ENCODE peak calls at places on chromosomes 5 and 9, in ten cellular contexts. One of them, this sample, is unnamed.

GRCh38 chr5:125411163-125412050 is 665.0 kb upstream of the ZNF608 start:
- DNase-seq in fibroblast of gingiva: peak; percentile 53
- DNase-seq in germinal center: no peak
- DNase-seq in endothelial cell: no peak
- DNase-seq in head of caudate nucleus: peak; percentile 29
- DNase-seq in NCI-H2029 treated with DMSO at 0.1 percent for 48 hours: no peak
- DNase-seq in iris pigment epithelial cell: peak; percentile 68
- DNase-seq in T-helper 9 cell: no peak
- DNase-seq in BE2C: peak; percentile 79
- DNase-seq in stimulated activated CD4-positive, alpha-beta T cell treated with anti-CD3 and anti-CD28 coated beads, Interleukin-2, amount 100 ng/mL, for 48 hours: no peak
- DNase-seq in this sample: no peak

GRCh38 chr5:123450641-123451421 is 27.6 kb upstream of the CEP120 start:
- DNase-seq in fibroblast of gingiva: no peak
- DNase-seq in germinal center: no peak
- DNase-seq in endothelial cell: no peak
- DNase-seq in head of caudate nucleus: no peak
- DNase-seq in NCI-H2029 treated with DMSO at 0.1 percent for 48 hours: peak; percentile 34
- DNase-seq in iris pigment epithelial cell: peak; percentile 30
- DNase-seq in T-helper 9 cell: no peak
- DNase-seq in BE2C: peak; percentile 55
- DNase-seq in stimulated activated CD4-positive, alpha-beta T cell treated with anti-CD3 and anti-CD28 coated beads, Interleukin-2, amount 100 ng/mL, for 48 hours: no peak
- DNase-seq in this sample: peak; percentile 72

GRCh38 chr5:23840083-23840482 is 332.7 kb downstream of the PRDM9 start:
- DNase-seq in fibroblast of gingiva: no peak
- DNase-seq in germinal center: no peak
- DNase-seq in endothelial cell: no peak
- DNase-seq in head of caudate nucleus: no peak
- DNase-seq in NCI-H2029 treated with DMSO at 0.1 percent for 48 hours: no peak
- DNase-seq in iris pigment epithelial cell: no peak
- DNase-seq in T-helper 9 cell: no peak
- DNase-seq in BE2C: no peak
- DNase-seq in stimulated activated CD4-positive, alpha-beta T cell treated with anti-CD3 and anti-CD28 coated beads, Interleukin-2, amount 100 ng/mL, for 48 hours: no peak
- DNase-seq in this sample: no peak

GRCh38 chr5:58127132-58127485 is 332.8 kb downstream of the PLK2 start:
- DNase-seq in fibroblast of gingiva: no peak
- DNase-seq in germinal center: no peak
- DNase-seq in endothelial cell: no peak
- DNase-seq in head of caudate nucleus: no peak
- DNase-seq in NCI-H2029 treated with DMSO at 0.1 percent for 48 hours: no peak
- DNase-seq in iris pigment epithelial cell: no peak
- DNase-seq in T-helper 9 cell: no peak
- DNase-seq in BE2C: no peak
- DNase-seq in stimulated activated CD4-positive, alpha-beta T cell treated with anti-CD3 and anti-CD28 coated beads, Interleukin-2, amount 100 ng/mL, for 48 hours: no peak
- DNase-seq in this sample: no peak

GRCh38 chr5:181108578-181109165 is 22.3 kb downstream of the OR2V1 start:
- DNase-seq in fibroblast of gingiva: no peak
- DNase-seq in germinal center: no peak
- DNase-seq in endothelial cell: no peak
- DNase-seq in head of caudate nucleus: no peak
- DNase-seq in NCI-H2029 treated with DMSO at 0.1 percent for 48 hours: no peak
- DNase-seq in iris pigment epithelial cell: no peak
- DNase-seq in T-helper 9 cell: no peak
- DNase-seq in BE2C: no peak
- DNase-seq in stimulated activated CD4-positive, alpha-beta T cell treated with anti-CD3 and anti-CD28 coated beads, Interleukin-2, amount 100 ng/mL, for 48 hours: no peak
- DNase-seq in this sample: no peak

GRCh38 chr9:4762889-4763521 is 22.0 kb upstream of the AK3 start:
- DNase-seq in fibroblast of gingiva: no peak
- DNase-seq in germinal center: peak; percentile 26
- DNase-seq in endothelial cell: peak; percentile 67
- DNase-seq in head of caudate nucleus: no peak
- DNase-seq in NCI-H2029 treated with DMSO at 0.1 percent for 48 hours: no peak
- DNase-seq in iris pigment epithelial cell: peak; percentile 50
- DNase-seq in T-helper 9 cell: no peak
- DNase-seq in BE2C: no peak
- DNase-seq in stimulated activated CD4-positive, alpha-beta T cell treated with anti-CD3 and anti-CD28 coated beads, Interleukin-2, amount 100 ng/mL, for 48 hours: no peak
- DNase-seq in this sample: peak; percentile 37

GRCh38 chr9:112586600-112587155 is 100.1 kb downstream of the KIAA1958 start:
- DNase-seq in fibroblast of gingiva: no peak
- DNase-seq in germinal center: no peak
- DNase-seq in endothelial cell: no peak
- DNase-seq in head of caudate nucleus: no peak
- DNase-seq in NCI-H2029 treated with DMSO at 0.1 percent for 48 hours: no peak
- DNase-seq in iris pigment epithelial cell: peak; percentile 32
- DNase-seq in T-helper 9 cell: no peak
- DNase-seq in BE2C: no peak
- DNase-seq in stimulated activated CD4-positive, alpha-beta T cell treated with anti-CD3 and anti-CD28 coated beads, Interleukin-2, amount 100 ng/mL, for 48 hours: no peak
- DNase-seq in this sample: peak; percentile 55

GRCh38 chr5:31942546-31942945 is 231.6 kb downstream of the GOLPH3 start:
- DNase-seq in fibroblast of gingiva: no peak
- DNase-seq in germinal center: no peak
- DNase-seq in endothelial cell: no peak
- DNase-seq in head of caudate nucleus: no peak
- DNase-seq in NCI-H2029 treated with DMSO at 0.1 percent for 48 hours: no peak
- DNase-seq in iris pigment epithelial cell: peak; percentile 50
- DNase-seq in T-helper 9 cell: no peak
- DNase-seq in BE2C: no peak
- DNase-seq in stimulated activated CD4-positive, alpha-beta T cell treated with anti-CD3 and anti-CD28 coated beads, Interleukin-2, amount 100 ng/mL, for 48 hours: no peak
- DNase-seq in this sample: peak; percentile 17

GRCh38 chr9:4798281-4798680 is 5.5 kb downstream of the RCL1 start:
- DNase-seq in fibroblast of gingiva: no peak
- DNase-seq in germinal center: no peak
- DNase-seq in endothelial cell: no peak
- DNase-seq in head of caudate nucleus: no peak
- DNase-seq in NCI-H2029 treated with DMSO at 0.1 percent for 48 hours: no peak
- DNase-seq in iris pigment epithelial cell: no peak
- DNase-seq in T-helper 9 cell: no peak
- DNase-seq in BE2C: no peak
- DNase-seq in stimulated activated CD4-positive, alpha-beta T cell treated with anti-CD3 and anti-CD28 coated beads, Interleukin-2, amount 100 ng/mL, for 48 hours: no peak
- DNase-seq in this sample: no peak

This sample was measured in astrocyte of the hippocampus.